ENCODE peak calls at places on chromosomes 5 and 9, in five cellular contexts. One of them, this sample, is unnamed.

GRCh38 chr5:36744678-36745659 is 131.6 kb upstream of the NIPBL start:
- DNase-seq in amniotic stem cell: peak
- DNase-seq in stromal cell of bone marrow: peak
- DNase-seq in activated CD4-positive, alpha-beta memory T cell treated with anti-CD3 and anti-CD28 coated beads, Interleukin-2, amount 10 ng/mL, durations not matched to agents 7 days and 5 days: peak
- DNase-seq in BJ: no peak
- DNase-seq in this sample: peak

GRCh38 chr9:91967259-91967658 is 17.2 kb upstream of the ROR2 start:
- DNase-seq in BJ: no peak
- DNase-seq in activated CD4-positive, alpha-beta memory T cell treated with anti-CD3 and anti-CD28 coated beads, Interleukin-2, amount 10 ng/mL, durations not matched to agents 7 days and 5 days: no peak
- DNase-seq in stromal cell of bone marrow: no peak
- DNase-seq in amniotic stem cell: no peak
- DNase-seq in this sample: no peak

GRCh38 chr9:136785956-136786355 is 5.2 kb upstream of the TMEM141 start:
- DNase-seq in amniotic stem cell: no peak
- DNase-seq in stromal cell of bone marrow: no peak
- DNase-seq in activated CD4-positive, alpha-beta memory T cell treated with anti-CD3 and anti-CD28 coated beads, Interleukin-2, amount 10 ng/mL, durations not matched to agents 7 days and 5 days: no peak
- DNase-seq in BJ: no peak
- DNase-seq in this sample: no peak

GRCh38 chr9:16619897-16620296 is 250.6 kb downstream of the BNC2 start:
- DNase-seq in stromal cell of bone marrow: no peak
- DNase-seq in BJ: no peak
- DNase-seq in activated CD4-positive, alpha-beta memory T cell treated with anti-CD3 and anti-CD28 coated beads, Interleukin-2, amount 10 ng/mL, durations not matched to agents 7 days and 5 days: no peak
- DNase-seq in amniotic stem cell: no peak
- DNase-seq in this sample: no peak

GRCh38 chr5:160485364-160486010 is 63.8 kb downstream of the PTTG1 start:
- DNase-seq in BJ: no peak
- DNase-seq in activated CD4-positive, alpha-beta memory T cell treated with anti-CD3 and anti-CD28 coated beads, Interleukin-2, amount 10 ng/mL, durations not matched to agents 7 days and 5 days: no peak
- DNase-seq in stromal cell of bone marrow: no peak
- DNase-seq in amniotic stem cell: no peak
- DNase-seq in this sample: no peak

GRCh38 chr5:167688731-167689130 is 602.7 kb upstream of the WWC1 start:
- DNase-seq in amniotic stem cell: no peak
- DNase-seq in stromal cell of bone marrow: no peak
- DNase-seq in BJ: no peak
- DNase-seq in activated CD4-positive, alpha-beta memory T cell treated with anti-CD3 and anti-CD28 coated beads, Interleukin-2, amount 10 ng/mL, durations not matched to agents 7 days and 5 days: no peak
- DNase-seq in this sample: no peak

GRCh38 chr5:168969341-168969863 is 331.5 kb downstream of the SLIT3 start:
- DNase-seq in BJ: no peak
- DNase-seq in activated CD4-positive, alpha-beta memory T cell treated with anti-CD3 and anti-CD28 coated beads, Interleukin-2, amount 10 ng/mL, durations not matched to agents 7 days and 5 days: no peak
- DNase-seq in amniotic stem cell: no peak
- DNase-seq in stromal cell of bone marrow: no peak
- DNase-seq in this sample: no peak

GRCh38 chr5:159310492-159310891 is 19.8 kb downstream of the IL12B start:
- DNase-seq in amniotic stem cell: no peak
- DNase-seq in BJ: no peak
- DNase-seq in stromal cell of bone marrow: no peak
- DNase-seq in activated CD4-positive, alpha-beta memory T cell treated with anti-CD3 and anti-CD28 coated beads, Interleukin-2, amount 10 ng/mL, durations not matched to agents 7 days and 5 days: peak
- DNase-seq in this sample: no peak

GRCh38 chr5:74116266-74116665 is 490.3 kb downstream of the ARHGEF28 start:
- DNase-seq in BJ: no peak
- DNase-seq in amniotic stem cell: no peak
- DNase-seq in stromal cell of bone marrow: no peak
- DNase-seq in activated CD4-positive, alpha-beta memory T cell treated with anti-CD3 and anti-CD28 coated beads, Interleukin-2, amount 10 ng/mL, durations not matched to agents 7 days and 5 days: no peak
- DNase-seq in this sample: no peak

GRCh38 chr5:14545308-14545707 is 36.3 kb upstream of the OTULINL start:
- DNase-seq in BJ: no peak
- DNase-seq in stromal cell of bone marrow: no peak
- DNase-seq in activated CD4-positive, alpha-beta memory T cell treated with anti-CD3 and anti-CD28 coated beads, Interleukin-2, amount 10 ng/mL, durations not matched to agents 7 days and 5 days: no peak
- DNase-seq in amniotic stem cell: no peak
- DNase-seq in this sample: peak

GRCh38 chr5:88502179-88503064 is 233.8 kb upstream of the TMEM161B start:
- DNase-seq in activated CD4-positive, alpha-beta memory T cell treated with anti-CD3 and anti-CD28 coated beads, Interleukin-2, amount 10 ng/mL, durations not matched to agents 7 days and 5 days: no peak
- DNase-seq in BJ: no peak
- DNase-seq in amniotic stem cell: no peak
- DNase-seq in stromal cell of bone marrow: no peak
- DNase-seq in this sample: no peak

GRCh38 chr5:176549871-176550270 is 729 bp downstream of the CDHR2 start:
- DNase-seq in stromal cell of bone marrow: no peak
- DNase-seq in BJ: no peak
- DNase-seq in amniotic stem cell: no peak
- DNase-seq in activated CD4-positive, alpha-beta memory T cell treated with anti-CD3 and anti-CD28 coated beads, Interleukin-2, amount 10 ng/mL, durations not matched to agents 7 days and 5 days: no peak
- DNase-seq in this sample: no peak

GRCh38 chr9:99375481-99375880 is 153.4 kb downstream of the SEC61B start:
- DNase-seq in stromal cell of bone marrow: no peak
- DNase-seq in amniotic stem cell: no peak
- DNase-seq in activated CD4-positive, alpha-beta memory T cell treated with anti-CD3 and anti-CD28 coated beads, Interleukin-2, amount 10 ng/mL, durations not matched to agents 7 days and 5 days: no peak
- DNase-seq in BJ: no peak
- DNase-seq in this sample: no peak

GRCh38 chr5:61330341-61330878 is 1.6 kb upstream of the ZSWIM6 start:
- DNase-seq in BJ: no peak
- DNase-seq in stromal cell of bone marrow: no peak
- DNase-seq in amniotic stem cell: no peak
- DNase-seq in activated CD4-positive, alpha-beta memory T cell treated with anti-CD3 and anti-CD28 coated beads, Interleukin-2, amount 10 ng/mL, durations not matched to agents 7 days and 5 days: no peak
- DNase-seq in this sample: peak

GRCh38 chr9:3936520-3937235 is 363.2 kb downstream of the GLIS3 start:
- DNase-seq in amniotic stem cell: no peak
- DNase-seq in BJ: no peak
- DNase-seq in activated CD4-positive, alpha-beta memory T cell treated with anti-CD3 and anti-CD28 coated beads, Interleukin-2, amount 10 ng/mL, durations not matched to agents 7 days and 5 days: no peak
- DNase-seq in stromal cell of bone marrow: no peak
- DNase-seq in this sample: peak

GRCh38 chr5:756171-756570 is 28.4 kb downstream of the ZDHHC11B start:
- DNase-seq in activated CD4-positive, alpha-beta memory T cell treated with anti-CD3 and anti-CD28 coated beads, Interleukin-2, amount 10 ng/mL, durations not matched to agents 7 days and 5 days: no peak
- DNase-seq in BJ: no peak
- DNase-seq in amniotic stem cell: no peak
- DNase-seq in stromal cell of bone marrow: no peak
- DNase-seq in this sample: no peak

GRCh38 chr9:69173891-69174644 is at the start of gene TJP2:
- DNase-seq in BJ: no peak
- DNase-seq in activated CD4-positive, alpha-beta memory T cell treated with anti-CD3 and anti-CD28 coated beads, Interleukin-2, amount 10 ng/mL, durations not matched to agents 7 days and 5 days: peak
- DNase-seq in amniotic stem cell: peak
- DNase-seq in stromal cell of bone marrow: peak
- DNase-seq in this sample: peak

GRCh38 chr5:57137401-57137800 is 36.5 kb upstream of the GPBP1 start:
- DNase-seq in amniotic stem cell: no peak
- DNase-seq in stromal cell of bone marrow: no peak
- DNase-seq in BJ: no peak
- DNase-seq in activated CD4-positive, alpha-beta memory T cell treated with anti-CD3 and anti-CD28 coated beads, Interleukin-2, amount 10 ng/mL, durations not matched to agents 7 days and 5 days: no peak
- DNase-seq in this sample: no peak

GRCh38 chr9:125515281-125515680 is 191.7 kb downstream of the MAPKAP1 start:
- DNase-seq in amniotic stem cell: no peak
- DNase-seq in stromal cell of bone marrow: no peak
- DNase-seq in BJ: no peak
- DNase-seq in activated CD4-positive, alpha-beta memory T cell treated with anti-CD3 and anti-CD28 coated beads, Interleukin-2, amount 10 ng/mL, durations not matched to agents 7 days and 5 days: no peak
- DNase-seq in this sample: no peak

GRCh38 chr5:15234911-15235310 is 265.1 kb upstream of the FBXL7 start:
- DNase-seq in activated CD4-positive, alpha-beta memory T cell treated with anti-CD3 and anti-CD28 coated beads, Interleukin-2, amount 10 ng/mL, durations not matched to agents 7 days and 5 days: no peak
- DNase-seq in amniotic stem cell: no peak
- DNase-seq in BJ: no peak
- DNase-seq in stromal cell of bone marrow: no peak
- DNase-seq in this sample: no peak

GRCh38 chr5:31657315-31657714 is 18.4 kb downstream of the PDZD2 start:
- DNase-seq in activated CD4-positive, alpha-beta memory T cell treated with anti-CD3 and anti-CD28 coated beads, Interleukin-2, amount 10 ng/mL, durations not matched to agents 7 days and 5 days: no peak
- DNase-seq in stromal cell of bone marrow: no peak
- DNase-seq in BJ: no peak
- DNase-seq in amniotic stem cell: no peak
- DNase-seq in this sample: no peak

GRCh38 chr5:74762599-74762998 is 4.3 kb downstream of the GFM2 start:
- DNase-seq in activated CD4-positive, alpha-beta memory T cell treated with anti-CD3 and anti-CD28 coated beads, Interleukin-2, amount 10 ng/mL, durations not matched to agents 7 days and 5 days: no peak
- DNase-seq in stromal cell of bone marrow: peak
- DNase-seq in BJ: no peak
- DNase-seq in amniotic stem cell: peak
- DNase-seq in this sample: no peak

GRCh38 chr5:177520271-177520670 is 3.5 kb upstream of the DDX41 start:
- DNase-seq in stromal cell of bone marrow: no peak
- DNase-seq in BJ: no peak
- DNase-seq in amniotic stem cell: no peak
- DNase-seq in activated CD4-positive, alpha-beta memory T cell treated with anti-CD3 and anti-CD28 coated beads, Interleukin-2, amount 10 ng/mL, durations not matched to agents 7 days and 5 days: no peak
- DNase-seq in this sample: no peak

GRCh38 chr5:62306494-62307363 is 723 bp downstream of the KIF2A start:
- DNase-seq in stromal cell of bone marrow: no peak
- DNase-seq in amniotic stem cell: no peak
- DNase-seq in BJ: no peak
- DNase-seq in activated CD4-positive, alpha-beta memory T cell treated with anti-CD3 and anti-CD28 coated beads, Interleukin-2, amount 10 ng/mL, durations not matched to agents 7 days and 5 days: peak
- DNase-seq in this sample: peak

GRCh38 chr9:129145841-129146292 is 32.2 kb downstream of the IER5L start:
- DNase-seq in BJ: no peak
- DNase-seq in activated CD4-positive, alpha-beta memory T cell treated with anti-CD3 and anti-CD28 coated beads, Interleukin-2, amount 10 ng/mL, durations not matched to agents 7 days and 5 days: no peak
- DNase-seq in amniotic stem cell: no peak
- DNase-seq in stromal cell of bone marrow: peak
- DNase-seq in this sample: no peak

GRCh38 chr5:114238771-114239313 is 123.0 kb upstream of the KCNN2 start:
- DNase-seq in BJ: peak
- DNase-seq in stromal cell of bone marrow: peak
- DNase-seq in activated CD4-positive, alpha-beta memory T cell treated with anti-CD3 and anti-CD28 coated beads, Interleukin-2, amount 10 ng/mL, durations not matched to agents 7 days and 5 days: no peak
- DNase-seq in amniotic stem cell: no peak
- DNase-seq in this sample: no peak

GRCh38 chr9:37938121-37938906 is 34.4 kb upstream of the SLC25A51 start:
- DNase-seq in activated CD4-positive, alpha-beta memory T cell treated with anti-CD3 and anti-CD28 coated beads, Interleukin-2, amount 10 ng/mL, durations not matched to agents 7 days and 5 days: no peak
- DNase-seq in BJ: peak
- DNase-seq in stromal cell of bone marrow: no peak
- DNase-seq in amniotic stem cell: peak
- DNase-seq in this sample: peak

GRCh38 chr9:130172161-130172857 is at the start of gene NCS1:
- DNase-seq in BJ: no peak
- DNase-seq in stromal cell of bone marrow: peak
- DNase-seq in amniotic stem cell: peak
- DNase-seq in activated CD4-positive, alpha-beta memory T cell treated with anti-CD3 and anti-CD28 coated beads, Interleukin-2, amount 10 ng/mL, durations not matched to agents 7 days and 5 days: peak
- DNase-seq in this sample: peak

GRCh38 chr5:169895876-169896275 is 84.4 kb downstream of the INSYN2B start:
- DNase-seq in activated CD4-positive, alpha-beta memory T cell treated with anti-CD3 and anti-CD28 coated beads, Interleukin-2, amount 10 ng/mL, durations not matched to agents 7 days and 5 days: no peak
- DNase-seq in amniotic stem cell: no peak
- DNase-seq in stromal cell of bone marrow: no peak
- DNase-seq in BJ: no peak
- DNase-seq in this sample: peak

GRCh38 chr5:118775790-118776499 is 212.4 kb downstream of the DTWD2 start:
- DNase-seq in activated CD4-positive, alpha-beta memory T cell treated with anti-CD3 and anti-CD28 coated beads, Interleukin-2, amount 10 ng/mL, durations not matched to agents 7 days and 5 days: no peak
- DNase-seq in stromal cell of bone marrow: no peak
- DNase-seq in BJ: no peak
- DNase-seq in amniotic stem cell: no peak
- DNase-seq in this sample: no peak

GRCh38 chr9:27548055-27548741 is 18.6 kb upstream of the MOB3B start:
- DNase-seq in amniotic stem cell: no peak
- DNase-seq in activated CD4-positive, alpha-beta memory T cell treated with anti-CD3 and anti-CD28 coated beads, Interleukin-2, amount 10 ng/mL, durations not matched to agents 7 days and 5 days: no peak
- DNase-seq in BJ: no peak
- DNase-seq in stromal cell of bone marrow: no peak
- DNase-seq in this sample: no peak